ENCODE peak calls at places on chromosomes 4 and X, in five cellular contexts. G is Calu3; U is activated CD8-positive, alpha-beta memory T cell treated with anti-CD3 and anti-CD28 coated beads for 48 hours; B is psoas muscle; F is CD8-positive, alpha-beta memory T cell. M is an unnamed sample.
A peak's percentile ranks its signal among the peaks of the same experiment; 100 is the strongest.

GRCh38 chr4:60805500-60806313 is 394.4 kb upstream of the ADGRL3 start:
- DNase-seq in G (peak; percentile 3), U (no peak), B (no peak), F (no peak), M (no peak)

GRCh38 chrX:68808686-68809357 is 20.0 kb upstream of the EFNB1 start:
- DNase-seq in G (no peak), U (no peak), B (no peak), F (no peak), M (no peak)

GRCh38 chr4:16169491-16169890 is 56.8 kb downstream of the TAPT1 start:
- DNase-seq in G (no peak), U (no peak), B (no peak), F (no peak), M (no peak)

GRCh38 chr4:136741468-136741867 is 790.8 kb downstream of the PCDH18 start:
- DNase-seq in G (no peak), U (no peak), B (no peak), F (no peak), M (no peak)

GRCh38 chr4:119080721-119081541 is 54.7 kb upstream of the MYOZ2 start:
- DNase-seq in G (no peak), U (no peak), B (no peak), F (no peak), M (no peak)

GRCh38 chr4:150181536-150181935 is 103.3 kb downstream of the DCLK2 start:
- DNase-seq in G (no peak), U (no peak), B (no peak), F (no peak), M (no peak)

GRCh38 chrX:65924938-65925507 is 114.9 kb downstream of the VSIG4 start:
- DNase-seq in G (no peak), U (no peak), B (no peak), F (no peak), M (no peak)

GRCh38 chrX:102712216-102712966 is at the start of gene GPRASP2:
- DNase-seq in G (peak; percentile 49), U (no peak), B (peak; percentile 47), F (no peak), M (no peak)

GRCh38 chrX:70762285-70762684 is 146.2 kb downstream of the TEX11 start:
- DNase-seq in G (peak; percentile 5), U (no peak), B (no peak), F (no peak), M (no peak)

GRCh38 chr4:123667496-123667895 is 270.9 kb downstream of the SPRY1 start:
- DNase-seq in G (no peak), U (no peak), B (no peak), F (no peak), M (no peak)

GRCh38 chr4:100095729-100096595 is 94.3 kb downstream of the DDIT4L start:
- DNase-seq in G (peak; percentile 32), U (peak; percentile 26), B (peak; percentile 60), F (peak; percentile 10), M (no peak)

GRCh38 chrX:38999967-39000745 is 198.9 kb downstream of the MID1IP1 start:
- DNase-seq in G (no peak), U (no peak), B (no peak), F (no peak), M (no peak)

GRCh38 chr4:138952405-138952804 is 63.2 kb upstream of the NOCT start:
- DNase-seq in G (peak; percentile 10), U (no peak), B (no peak), F (no peak), M (no peak)

GRCh38 chr4:114598191-114599121 is at the start of gene UGT8:
- DNase-seq in G (peak; percentile 68), U (no peak), B (peak; percentile 17), F (no peak), M (no peak)

GRCh38 chrX:25344191-25344936 is 328.6 kb upstream of the ARX start:
- DNase-seq in G (no peak), U (no peak), B (no peak), F (no peak), M (no peak)